ENCODE peak calls at places on chromosome 18, in ten cellular contexts. O is stimulated activated CD4-positive, alpha-beta T cell treated with anti-CD3 and anti-CD28 coated beads, Interleukin-1b, Interleukin-23, amount 100 ng/mL, for 48 hours; Q is T-helper 1 cell; J is T-cell; Y is amygdala; Z is hepatocyte; K is ovary; V is neural crest cell; X is astrocyte of the spinal cord; U is bronchial epithelial cell. W is an unnamed sample.

GRCh38 chr18:9792565-9793226 is 84.6 kb downstream of the RAB31 start:
- DNase-seq in O (peak; percentile 27), Q (no peak), J (no peak), Y (no peak), Z (no peak), K (no peak), V (no peak), X (no peak), U (no peak), W (no peak)

GRCh38 chr18:58542426-58543159 is 86.3 kb downstream of the ALPK2 start:
- DNase-seq in O (no peak), Q (no peak), J (no peak), Y (no peak), Z (no peak), K (no peak), V (no peak), X (no peak), U (peak; percentile 49), W (no peak)

GRCh38 chr18:10032331-10032979 is 118.6 kb downstream of the VAPA start:
- DNase-seq in O (no peak), Q (no peak), J (peak; percentile 18), Y (no peak), Z (no peak), K (peak; percentile 54), V (no peak), X (no peak), U (no peak), W (no peak)

GRCh38 chr18:21740724-21741510 is at the start of gene MIB1:
- DNase-seq in O (no peak), Q (peak; percentile 56), J (peak; percentile 99), Y (peak; percentile 98), Z (peak; percentile 84), K (peak; percentile 99), V (peak; percentile 99), X (peak; percentile 98), U (no peak), W (no peak)

GRCh38 chr18:7273301-7273911 is 42.5 kb downstream of the LRRC30 start:
- DNase-seq in O (no peak), Q (no peak), J (no peak), Y (no peak), Z (peak; percentile 20), K (no peak), V (no peak), X (peak; percentile 76), U (peak; percentile 25), W (peak; percentile 73)

GRCh38 chr18:77714716-77715115 is 465.1 kb downstream of the GALR1 start:
- DNase-seq in O (no peak), Q (no peak), J (no peak), Y (no peak), Z (no peak), K (no peak), V (no peak), X (no peak), U (no peak), W (no peak)

GRCh38 chr18:64474751-64475150 is 325.9 kb upstream of the LINC00305 start:
- DNase-seq in O (no peak), Q (no peak), J (no peak), Y (no peak), Z (peak; percentile 17), K (peak; percentile 8), V (no peak), X (no peak), U (no peak), W (no peak)

GRCh38 chr18:70422061-70422965 is 133.5 kb downstream of the SOCS6 start:
- DNase-seq in O (no peak), Q (no peak), J (no peak), Y (no peak), Z (peak; percentile 70), K (no peak), V (no peak), X (peak; percentile 95), U (peak; percentile 92), W (peak; percentile 95)

GRCh38 chr18:8611916-8612576 is 2.8 kb downstream of the RAB12 start:
- DNase-seq in O (no peak), Q (no peak), J (no peak), Y (no peak), Z (peak; percentile 16), K (no peak), V (no peak), X (no peak), U (peak; percentile 53), W (no peak)

GRCh38 chr18:13268035-13268700 is 49.6 kb downstream of the LDLRAD4 start:
- DNase-seq in O (no peak), Q (no peak), J (no peak), Y (no peak), Z (peak; percentile 77), K (no peak), V (no peak), X (peak; percentile 68), U (no peak), W (peak; percentile 79)

GRCh38 chr18:73535189-73535588 is 612.4 kb downstream of the FBXO15 start:
- DNase-seq in O (no peak), Q (no peak), J (no peak), Y (no peak), Z (no peak), K (no peak), V (no peak), X (no peak), U (no peak), W (no peak)

GRCh38 chr18:23635283-23636040 is 27.2 kb downstream of the ANKRD29 start:
- DNase-seq in O (no peak), Q (no peak), J (no peak), Y (no peak), Z (no peak), K (no peak), V (no peak), X (no peak), U (peak; percentile 69), W (peak; percentile 82)

GRCh38 chr18:5630057-5630765 is 86.4 kb upstream of the EPB41L3 start:
- DNase-seq in O (peak; percentile 40), Q (no peak), J (peak; percentile 21), Y (peak; percentile 47), Z (peak; percentile 91), K (peak; percentile 72), V (peak; percentile 69), X (peak; percentile 61), U (peak; percentile 13), W (no peak)

GRCh38 chr18:58769321-58769720 is 95.4 kb upstream of the ZNF532 start:
- DNase-seq in O (no peak), Q (no peak), J (no peak), Y (no peak), Z (no peak), K (no peak), V (no peak), X (no peak), U (no peak), W (no peak)

GRCh38 chr18:72830109-72830508 is 37.7 kb downstream of the NETO1 start:
- DNase-seq in O (no peak), Q (no peak), J (no peak), Y (no peak), Z (peak; percentile 46), K (no peak), V (peak; percentile 51), X (peak; percentile 58), U (no peak), W (no peak)

GRCh38 chr18:50819727-50820378 is at the start of gene MRO:
- DNase-seq in O (peak; percentile 80), Q (peak; percentile 66), J (peak; percentile 78), Y (peak; percentile 59), Z (peak; percentile 91), K (peak; percentile 83), V (peak; percentile 88), X (peak; percentile 80), U (peak; percentile 49), W (peak; percentile 45)

GRCh38 chr18:25533088-25533676 is 181.2 kb upstream of the ZNF521 start:
- DNase-seq in O (no peak), Q (no peak), J (no peak), Y (no peak), Z (no peak), K (no peak), V (no peak), X (no peak), U (peak; percentile 14), W (no peak)

GRCh38 chr18:2515408-2515807 is 55.9 kb downstream of the METTL4 start:
- DNase-seq in O (no peak), Q (no peak), J (no peak), Y (no peak), Z (no peak), K (no peak), V (no peak), X (peak; percentile 91), U (peak; percentile 93), W (peak; percentile 96)

GRCh38 chr18:36314754-36315153 is 17.2 kb downstream of the FHOD3 start:
- DNase-seq in O (no peak), Q (no peak), J (no peak), Y (no peak), Z (no peak), K (no peak), V (no peak), X (peak; percentile 88), U (peak; percentile 86), W (peak; percentile 61)

GRCh38 chr18:36284671-36285295 is 12.7 kb upstream of the FHOD3 start:
- DNase-seq in O (peak; percentile 16), Q (no peak), J (peak; percentile 43), Y (no peak), Z (peak; percentile 64), K (no peak), V (peak; percentile 45), X (peak; percentile 74), U (peak; percentile 69), W (peak; percentile 51)

GRCh38 chr18:22846088-22846683 is 86.9 kb upstream of the RBBP8 start:
- DNase-seq in O (no peak), Q (no peak), J (no peak), Y (no peak), Z (peak; percentile 25), K (no peak), V (no peak), X (no peak), U (peak; percentile 64), W (peak; percentile 35)

GRCh38 chr18:42274488-42275137 is 319.6 kb downstream of the PIK3C3 start:
- DNase-seq in O (no peak), Q (no peak), J (no peak), Y (no peak), Z (peak; percentile 21), K (no peak), V (no peak), X (peak; percentile 33), U (peak; percentile 17), W (peak; percentile 39)

GRCh38 chr18:39481281-39481680 is 1915.7 kb upstream of the CELF4 start:
- DNase-seq in O (no peak), Q (no peak), J (no peak), Y (no peak), Z (no peak), K (no peak), V (no peak), X (no peak), U (no peak), W (no peak)

GRCh38 chr18:53843113-53843512 is 381.4 kb downstream of the MBD2 start:
- DNase-seq in O (no peak), Q (no peak), J (no peak), Y (no peak), Z (no peak), K (no peak), V (no peak), X (no peak), U (peak; percentile 6), W (peak; percentile 1)

GRCh38 chr18:48554610-48555400 is 16.0 kb downstream of the CTIF start:
- DNase-seq in O (no peak), Q (no peak), J (no peak), Y (no peak), Z (no peak), K (no peak), V (no peak), X (no peak), U (no peak), W (no peak)

GRCh38 chr18:25941556-25941955 is 148.9 kb downstream of the SS18 start:
- DNase-seq in O (no peak), Q (no peak), J (no peak), Y (no peak), Z (no peak), K (no peak), V (no peak), X (no peak), U (no peak), W (peak; percentile 39)

GRCh38 chr18:59460060-59460395 is 101.0 kb upstream of the LMAN1 start:
- DNase-seq in O (no peak), Q (no peak), J (no peak), Y (no peak), Z (no peak), K (no peak), V (no peak), X (no peak), U (no peak), W (no peak)

GRCh38 chr18:64333584-64333983 is 184.7 kb upstream of the LINC00305 start:
- DNase-seq in O (no peak), Q (no peak), J (no peak), Y (no peak), Z (no peak), K (no peak), V (no peak), X (no peak), U (no peak), W (peak; percentile 2)